ENCODE peak calls at places on chromosomes 11 and 22, in five cellular contexts. Z is neural progenitor cell, Y is GM23248, E is GM23338, S is PC-3. G is an unnamed sample.

GRCh38 chr22:50059881-50060262 is 1.8 kb upstream of the TTLL8 start:
- DNase-seq in Z (no peak), Y (no peak), E (no peak), S (no peak), G (no peak)

GRCh38 chr11:2151500-2152257 is 9.3 kb downstream of the INS start:
- DNase-seq in Z (peak; percentile 94), Y (peak; percentile 77), E (peak; percentile 92), S (peak; percentile 85), G (peak; percentile 79)

GRCh38 chr22:44026630-44027511 is 2.8 kb downstream of the PARVB start:
- DNase-seq in Z (no peak), Y (peak; percentile 97), E (no peak), S (no peak), G (peak; percentile 87)

GRCh38 chr22:37672920-37673453 is 2.4 kb upstream of the LGALS1 start:
- DNase-seq in Z (no peak), Y (no peak), E (no peak), S (no peak), G (no peak)

GRCh38 chr11:40274017-40274416 is 1185.4 kb downstream of the LRRC4C start:
- DNase-seq in Z (no peak), Y (no peak), E (no peak), S (peak; percentile 2), G (no peak)

GRCh38 chr22:50628543-50629134 is 687 bp upstream of the ARSA start:
- DNase-seq in Z (no peak), Y (no peak), E (no peak), S (no peak), G (no peak)

GRCh38 chr11:128380280-128380604 is 207.1 kb downstream of the ETS1 start:
- DNase-seq in Z (no peak), Y (no peak), E (no peak), S (peak; percentile 36), G (no peak)

GRCh38 chr11:130798280-130798679 is 118.0 kb downstream of the SNX19 start:
- DNase-seq in Z (no peak), Y (peak; percentile 97), E (no peak), S (peak; percentile 99), G (no peak)

GRCh38 chr11:26527685-26528084 is 44.4 kb downstream of the MUC15 start:
- DNase-seq in Z (no peak), Y (no peak), E (no peak), S (no peak), G (no peak)

GRCh38 chr22:44870021-44870420 is 117.6 kb downstream of the ARHGAP8 start:
- DNase-seq in Z (peak; percentile 51), Y (peak; percentile 52), E (peak; percentile 29), S (peak; percentile 66), G (no peak)

GRCh38 chr22:19597399-19597735 is 73.2 kb upstream of the CLDN5 start:
- DNase-seq in Z (no peak), Y (no peak), E (no peak), S (no peak), G (no peak)

GRCh38 chr11:117259417-117259816 is 26.9 kb downstream of the RNF214 start:
- DNase-seq in Z (no peak), Y (peak; percentile 85), E (no peak), S (peak; percentile 58), G (no peak)

GRCh38 chr11:16809901-16810668 is 71.6 kb downstream of the C11orf58 start:
- DNase-seq in Z (no peak), Y (peak; percentile 79), E (no peak), S (peak; percentile 82), G (no peak)

GRCh38 chr11:118691926-118692830 is 12.7 kb upstream of the TREH start:
- DNase-seq in Z (no peak), Y (peak; percentile 60), E (no peak), S (peak; percentile 58), G (peak; percentile 99)

GRCh38 chr22:35641494-35642120 is 6.6 kb upstream of the APOL6 start:
- DNase-seq in Z (peak; percentile 50), Y (no peak), E (peak; percentile 25), S (no peak), G (no peak)

GRCh38 chr11:108069947-108070346 is 51.4 kb upstream of the ACAT1 start:
- DNase-seq in Z (no peak), Y (peak; percentile 88), E (no peak), S (no peak), G (peak; percentile 56)

GRCh38 chr11:68215087-68215445 is 2.0 kb upstream of the KMT5B start:
- DNase-seq in Z (no peak), Y (no peak), E (no peak), S (no peak), G (no peak)
- TF ChIP-seq EZH2phosphoT487 in Z (no peak), Y (no peak), E (no peak), S (no peak), G (no peak)

GRCh38 chr11:11400635-11401232 is 47.7 kb upstream of the CSNK2A3 start:
- DNase-seq in Z (peak; percentile 52), Y (no peak), E (peak; percentile 75), S (peak; percentile 37), G (no peak)

GRCh38 chr11:11407065-11407737 is 54.2 kb upstream of the CSNK2A3 start:
- DNase-seq in Z (no peak), Y (no peak), E (no peak), S (no peak), G (no peak)

GRCh38 chr11:11401960-11402359 is 48.9 kb upstream of the CSNK2A3 start:
- DNase-seq in Z (no peak), Y (no peak), E (no peak), S (no peak), G (no peak)

GRCh38 chr11:11406652-11407051 is 53.6 kb upstream of the CSNK2A3 start:
- DNase-seq in Z (no peak), Y (no peak), E (no peak), S (no peak), G (no peak)

DNA sequence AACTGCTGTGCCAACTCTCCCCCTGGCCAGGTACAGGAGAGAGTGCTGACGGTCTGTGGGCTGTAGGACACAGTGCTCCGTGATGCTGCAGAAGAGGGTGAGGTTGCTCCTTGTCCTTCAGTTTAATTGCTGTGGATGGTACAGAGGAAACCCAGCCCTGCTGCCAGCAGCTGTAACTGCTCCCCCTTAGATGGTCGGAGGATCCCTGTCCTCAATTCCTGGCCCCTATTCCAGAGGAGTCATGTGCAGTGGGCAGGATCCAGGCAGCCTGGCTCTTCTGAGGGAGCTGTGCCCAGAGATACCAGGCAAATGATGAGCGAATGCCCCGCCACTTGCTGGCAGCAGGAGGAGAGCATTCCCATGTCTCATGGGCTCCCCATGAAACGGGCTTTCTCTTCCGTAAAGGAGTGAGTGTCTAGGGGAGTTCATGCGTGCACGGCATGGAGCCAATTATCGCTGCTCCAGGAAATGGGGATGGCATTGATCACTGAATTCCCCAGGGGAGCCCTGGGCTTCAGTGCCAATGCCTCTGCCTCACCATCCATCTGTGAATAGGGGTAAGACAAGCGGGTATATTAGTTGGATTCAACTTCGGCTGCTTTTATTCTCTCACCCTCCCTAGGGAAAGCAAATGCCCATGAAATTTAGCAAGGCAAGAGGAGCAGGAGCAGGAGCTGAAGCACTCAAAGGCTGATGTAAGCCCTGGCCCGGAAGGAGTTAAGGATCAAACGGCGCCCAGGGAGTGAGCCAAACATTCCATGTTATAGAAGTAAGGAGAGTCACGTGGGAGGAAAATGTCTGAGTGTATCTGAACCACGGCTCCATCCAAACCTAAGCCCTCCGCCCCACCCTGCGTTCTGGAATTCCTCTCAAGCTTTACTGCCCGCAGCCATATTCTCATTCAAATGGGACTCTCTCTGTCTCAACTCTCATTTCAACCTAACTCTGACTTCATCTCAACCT is 51.0 kb upstream of the CSNK2A3 start:
- DNase-seq in Z (peak; percentile 38), Y (peak; percentile 58), E (peak; percentile 50), S (no peak), G (no peak)
- TF ChIP-seq EZH2phosphoT487 in Z (no peak), Y (no peak), E (no peak), S (no peak), G (no peak)

DNA sequence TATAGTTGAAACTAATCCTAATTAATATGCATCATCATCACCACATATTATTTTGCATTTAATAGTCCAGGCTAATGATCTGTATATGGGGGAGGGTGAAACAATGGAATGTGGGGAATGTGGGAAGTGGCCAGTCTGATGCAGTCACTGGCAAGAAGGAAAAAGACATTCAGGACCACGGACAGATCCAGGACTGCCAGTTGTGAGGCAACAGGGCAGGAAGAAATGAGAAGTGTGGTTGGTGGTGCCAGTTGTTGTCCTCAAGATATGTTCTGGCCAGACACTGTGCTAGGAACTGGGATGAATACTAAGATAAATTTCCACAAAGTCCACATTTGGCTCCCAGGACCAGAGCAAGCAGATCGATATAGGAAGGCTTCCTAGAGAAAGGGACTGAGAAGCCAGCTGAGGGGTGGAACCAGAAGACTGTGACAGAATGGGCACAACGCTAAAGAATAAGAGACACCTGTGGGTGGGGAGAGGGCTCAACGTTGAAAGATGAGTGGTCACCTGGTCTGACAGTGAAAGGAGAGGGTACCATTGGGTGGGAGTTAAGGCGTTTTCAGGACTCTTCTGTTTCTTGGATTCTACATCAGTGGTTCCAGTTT is 6.8 kb upstream of the TPBGL start:
- DNase-seq in Z (peak; percentile 92), Y (peak; percentile 64), E (peak; percentile 93), S (peak; percentile 77), G (peak; percentile 41)
- TF ChIP-seq EZH2phosphoT487 in Z (no peak), Y (no peak), E (no peak), S (no peak), G (no peak)

GRCh38 chr11:36055356-36055755 is 111.5 kb downstream of the LDLRAD3 start:
- DNase-seq in Z (no peak), Y (no peak), E (no peak), S (no peak), G (no peak)

GRCh38 chr11:36054628-36055027 is 110.8 kb downstream of the LDLRAD3 start:
- DNase-seq in Z (no peak), Y (no peak), E (no peak), S (no peak), G (no peak)

GRCh38 chr11:36059660-36060059 is 115.8 kb downstream of the LDLRAD3 start:
- DNase-seq in Z (no peak), Y (no peak), E (no peak), S (no peak), G (no peak)

GRCh38 chr11:36056160-36056751 is 112.4 kb downstream of the LDLRAD3 start:
- DNase-seq in Z (peak; percentile 66), Y (peak; percentile 59), E (peak; percentile 82), S (peak; percentile 65), G (no peak)

GRCh38 chr11:36057372-36058045 is 113.6 kb downstream of the LDLRAD3 start:
- DNase-seq in Z (no peak), Y (peak; percentile 21), E (no peak), S (no peak), G (no peak)
- TF ChIP-seq EZH2phosphoT487 in Z (no peak), Y (no peak), E (no peak), S (no peak), G (no peak)

DNA sequence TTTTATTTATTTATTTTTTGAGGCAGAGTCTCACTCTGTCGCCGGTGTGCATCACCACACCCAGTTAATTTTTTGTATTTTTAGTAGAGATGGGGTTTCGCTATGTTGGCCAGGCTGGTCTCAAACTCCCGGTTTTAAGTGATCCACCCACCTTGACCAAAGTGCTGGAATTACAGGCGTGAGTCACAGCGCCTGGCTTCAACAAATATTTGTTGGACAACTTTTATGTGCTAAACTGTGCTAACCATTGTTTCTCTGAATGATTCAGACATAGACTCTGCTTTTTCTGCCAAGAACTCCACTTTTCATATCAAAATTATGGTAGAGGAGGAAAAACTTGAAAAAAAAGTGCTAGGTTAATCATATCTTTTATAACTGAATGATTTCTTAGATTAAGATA is 36.3 kb downstream of the MMP7 start:
- DNase-seq in Z (no peak), Y (peak; percentile 89), E (no peak), S (peak; percentile 99), G (no peak)
- TF ChIP-seq EZH2phosphoT487 in Z (no peak), Y (no peak), E (no peak), S (no peak), G (no peak)